ENCODE peak calls at places on chromosomes 5 and 9, in five cellular contexts. T, M, R, A and Y are unnamed samples.

GRCh38 chr9:81716409-81716808 is 27.1 kb upstream of the TLE1 start:
- DNase-seq in T (no peak), M (no peak), R (no peak), A (no peak), Y (no peak)

GRCh38 chr5:125719681-125720676 is 703.2 kb upstream of the GRAMD2B start:
- DNase-seq in T (no peak), M (no peak), R (no peak), A (no peak), Y (no peak)

GRCh38 chr9:136029556-136029955 is 65.5 kb downstream of the NACC2 start:
- DNase-seq in T (no peak), M (no peak), R (no peak), A (no peak), Y (no peak)

GRCh38 chr5:144404672-144405071 is 234.0 kb downstream of the KCTD16 start:
- DNase-seq in T (no peak), M (no peak), R (no peak), A (no peak), Y (no peak)

GRCh38 chr5:7453947-7454346 is 58.0 kb downstream of the ADCY2 start:
- DNase-seq in T (no peak), M (no peak), R (no peak), A (no peak), Y (no peak)

GRCh38 chr5:39148983-39149534 is 70.3 kb downstream of the FYB1 start:
- DNase-seq in T (no peak), M (no peak), R (peak; percentile 38), A (no peak), Y (no peak)

GRCh38 chr5:158756873-158757272 is 342.8 kb downstream of the EBF1 start:
- DNase-seq in T (no peak), M (no peak), R (no peak), A (no peak), Y (no peak)

GRCh38 chr5:17088051-17088450 is 129.4 kb upstream of the BASP1 start:
- DNase-seq in T (no peak), M (no peak), R (no peak), A (no peak), Y (no peak)

GRCh38 chr9:445033-445432 is 230.4 kb downstream of the DOCK8 start:
- DNase-seq in T (peak; percentile 51), M (no peak), R (peak; percentile 20), A (peak; percentile 76), Y (no peak)

GRCh38 chr5:132203464-132203818 is 24.2 kb downstream of the P4HA2 start:
- DNase-seq in T (no peak), M (no peak), R (no peak), A (no peak), Y (no peak)

GRCh38 chr5:82142928-82143577 is 135.1 kb downstream of the RPS23 start:
- DNase-seq in T (no peak), M (no peak), R (no peak), A (no peak), Y (no peak)

GRCh38 chr5:113380299-113381014 is 54.3 kb downstream of the TSSK1B start:
- DNase-seq in T (no peak), M (no peak), R (no peak), A (no peak), Y (no peak)

GRCh38 chr9:32552172-32552872 is at the start of the genes SMIM27 and TOPORS:
- DNase-seq in T (peak; percentile 96), M (peak; percentile 80), R (peak; percentile 92), A (peak; percentile 97), Y (peak; percentile 97)

GRCh38 chr5:142290574-142291299 is 34.1 kb downstream of the SPRY4 start:
- DNase-seq in T (no peak), M (no peak), R (no peak), A (no peak), Y (no peak)

GRCh38 chr5:143016777-143017374 is 246.7 kb downstream of the ARHGAP26 start:
- DNase-seq in T (no peak), M (no peak), R (peak; percentile 54), A (no peak), Y (no peak)

GRCh38 chr5:83368317-83368716 is 103.2 kb upstream of the VCAN start:
- DNase-seq in T (no peak), M (no peak), R (no peak), A (no peak), Y (peak; percentile 69)

GRCh38 chr9:23524607-23525155 is 301.4 kb downstream of the ELAVL2 start:
- DNase-seq in T (no peak), M (no peak), R (no peak), A (no peak), Y (no peak)

GRCh38 chr9:4464911-4465513 is 25.3 kb upstream of the SLC1A1 start:
- DNase-seq in T (no peak), M (no peak), R (no peak), A (no peak), Y (no peak)

GRCh38 chr5:151023047-151023615 is 2.7 kb downstream of the GPX3 start:
- DNase-seq in T (peak; percentile 93), M (no peak), R (no peak), A (no peak), Y (no peak)

GRCh38 chr9:79001012-79001411 is 570.8 kb upstream of the TLE4 start:
- DNase-seq in T (no peak), M (no peak), R (no peak), A (no peak), Y (no peak)

GRCh38 chr5:170937072-170937471 is 75.3 kb downstream of the RANBP17 start:
- DNase-seq in T (no peak), M (no peak), R (no peak), A (no peak), Y (no peak)

GRCh38 chr5:374631-375335 is 53.3 kb downstream of the AHRR start:
- DNase-seq in T (peak; percentile 40), M (no peak), R (no peak), A (peak; percentile 68), Y (peak; percentile 69)

GRCh38 chr5:177087707-177088005 is 941 bp downstream of the FGFR4 start:
- DNase-seq in T (no peak), M (no peak), R (no peak), A (no peak), Y (no peak)

GRCh38 chr5:177091232-177091631 is 4.5 kb downstream of the FGFR4 start:
- DNase-seq in T (no peak), M (no peak), R (no peak), A (no peak), Y (no peak)

GRCh38 chr5:177090813-177091212 is 4.1 kb downstream of the FGFR4 start:
- DNase-seq in T (no peak), M (no peak), R (no peak), A (no peak), Y (no peak)

GRCh38 chr5:177089146-177089545 is 2.4 kb downstream of the FGFR4 start:
- DNase-seq in T (no peak), M (no peak), R (no peak), A (peak; percentile 72), Y (no peak)

GRCh38 chr5:177089825-177090641 is 3.3 kb downstream of the FGFR4 start:
- DNase-seq in T (no peak), M (no peak), R (no peak), A (peak; percentile 63), Y (no peak)
- H3K27ac ChIP-seq in T (no peak overlapping the region), M (no peak overlapping the region), R (peak overlapping the region; percentile 69), A (no peak overlapping the region), Y (peak overlapping the region; percentile 53)

GRCh38 chr9:134637696-134638502 is 3.7 kb upstream of the COL5A1 start:
- DNase-seq in T (peak; percentile 38), M (no peak), R (no peak), A (peak; percentile 48), Y (no peak)

GRCh38 chr9:134635431-134636141 is 6.0 kb upstream of the COL5A1 start:
- DNase-seq in T (peak; percentile 29), M (no peak), R (no peak), A (no peak), Y (peak; percentile 51)

GRCh38 chr9:134636142-134636507 is 5.5 kb upstream of the COL5A1 start:
- DNase-seq in T (peak; percentile 44), M (no peak), R (no peak), A (no peak), Y (peak; percentile 59)

GRCh38 chr9:134638503-134639090 is 3.0 kb upstream of the COL5A1 start:
- DNase-seq in T (no peak), M (no peak), R (no peak), A (no peak), Y (no peak)

GRCh38 chr9:134637241-134637640 is 4.4 kb upstream of the COL5A1 start:
- DNase-seq in T (peak; percentile 40), M (no peak), R (no peak), A (peak; percentile 58), Y (peak; percentile 66)
- H3K27ac ChIP-seq in T (no peak overlapping the region), M (no peak overlapping the region), R (peak overlapping the region; percentile 74), A (no peak overlapping the region), Y (no peak overlapping the region)

GRCh38 chr5:121975294-121975693 is 13.5 kb downstream of the SRFBP1 start:
- DNase-seq in T (no peak), M (no peak), R (no peak), A (no peak), Y (no peak)

GRCh38 chr5:121974261-121974660 is 12.5 kb downstream of the SRFBP1 start:
- DNase-seq in T (no peak), M (no peak), R (no peak), A (no peak), Y (no peak)

GRCh38 chr5:121968910-121969607 is 7.3 kb downstream of the SRFBP1 start:
- DNase-seq in T (peak; percentile 31), M (no peak), R (peak; percentile 73), A (no peak), Y (no peak)

GRCh38 chr5:121967187-121967586 is 5.4 kb downstream of the SRFBP1 start:
- DNase-seq in T (no peak), M (no peak), R (peak; percentile 12), A (no peak), Y (no peak)

GRCh38 chr5:121969660-121970295 is 8.0 kb downstream of the SRFBP1 start:
- DNase-seq in T (no peak), M (no peak), R (no peak), A (no peak), Y (no peak)
- H3K27ac ChIP-seq in T (no peak overlapping the region), M (no peak overlapping the region), R (no peak overlapping the region), A (no peak overlapping the region), Y (no peak overlapping the region)

GRCh38 chr9:77802512-77803293 is 154.6 kb upstream of the GNA14 start:
- DNase-seq in T (no peak), M (no peak), R (no peak), A (no peak), Y (no peak)

GRCh38 chr9:77802064-77802463 is 153.9 kb upstream of the GNA14 start:
- DNase-seq in T (no peak), M (no peak), R (no peak), A (no peak), Y (no peak)

GRCh38 chr9:77805810-77806209 is 157.7 kb upstream of the GNA14 start:
- DNase-seq in T (no peak), M (no peak), R (no peak), A (no peak), Y (no peak)

GRCh38 chr9:77803423-77803822 is 155.3 kb upstream of the GNA14 start:
- DNase-seq in T (no peak), M (no peak), R (no peak), A (no peak), Y (no peak)

DNA sequence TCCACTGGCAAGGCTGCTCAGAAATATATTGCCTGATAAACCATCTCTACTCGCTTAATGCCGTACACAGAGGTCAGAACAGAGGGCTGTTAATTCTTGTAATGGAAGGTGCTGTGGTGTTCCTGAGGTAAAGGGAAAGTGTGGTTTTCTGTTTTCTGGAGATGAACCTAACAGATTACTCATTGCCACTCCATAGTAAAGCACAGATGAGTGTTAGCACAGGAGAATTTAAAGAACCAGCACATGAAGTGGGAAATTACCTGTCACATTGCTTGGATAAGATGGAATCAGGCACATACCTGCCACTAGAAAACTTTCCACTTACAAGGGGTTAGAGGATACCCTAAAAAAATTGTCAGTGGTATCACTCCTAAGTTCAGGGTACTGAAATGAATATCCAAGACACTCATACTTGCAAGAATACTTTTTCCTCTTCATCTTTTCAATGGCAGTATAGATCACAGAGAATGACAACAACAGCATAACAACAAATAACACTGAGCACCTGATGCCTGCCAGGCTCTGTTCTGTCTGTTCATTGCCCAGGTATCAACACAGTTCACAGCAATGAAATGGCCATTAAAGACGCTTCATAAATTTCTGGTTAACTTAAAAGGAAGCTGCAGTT is 152.9 kb upstream of the GNA14 start:
- DNase-seq in T (no peak), M (no peak), R (no peak), A (no peak), Y (no peak)
- H3K27ac ChIP-seq in T (no peak overlapping the region), M (peak overlapping the region; percentile 5), R (no peak overlapping the region), A (no peak overlapping the region), Y (no peak overlapping the region)